ENCODE peak calls at places on chromosomes 3 and 15, in six cellular contexts. Z, X, E, H, I and A are unnamed samples.
A peak's percentile ranks its signal among the peaks of the same experiment; 100 is the strongest.

GRCh38 chr3:134485075-134485536 is 679 bp downstream of the ANAPC13 start:
- DNase-seq in X (peak; percentile 30), I (peak; percentile 46), E (no peak), Z (peak; percentile 55), H (peak; percentile 5), A (peak; percentile 50)

GRCh38 chr15:52143862-52144261 is 31.3 kb upstream of the BCL2L10 start:
- DNase-seq in Z (peak; percentile 71), X (peak; percentile 98), I (peak; percentile 62), E (no peak), H (no peak), A (no peak)

GRCh38 chr3:147410518-147411234 is 1.5 kb downstream of the ZIC1 start:
- DNase-seq in I (peak; percentile 41), H (no peak), E (peak; percentile 25), Z (peak; percentile 74), X (peak; percentile 81), A (no peak)

GRCh38 chr3:25558796-25559195 is 105.9 kb downstream of the TOP2B start:
- DNase-seq in X (no peak), H (no peak), E (no peak), Z (no peak), I (no peak), A (no peak)

GRCh38 chr3:146685050-146685814 is 80.1 kb upstream of the PLSCR5 start:
- DNase-seq in Z (no peak), X (no peak), I (no peak), E (no peak), H (no peak), A (no peak)

GRCh38 chr15:86231864-86232801 is 152.5 kb downstream of the AGBL1 start:
- DNase-seq in Z (peak; percentile 19), H (no peak), I (peak; percentile 42), E (no peak), X (peak; percentile 26), A (peak; percentile 55)

GRCh38 chr3:111096487-111097209 is 25.0 kb downstream of the NECTIN3 start:
- DNase-seq in Z (no peak), E (no peak), I (no peak), X (no peak), H (no peak), A (no peak)

GRCh38 chr3:112078125-112079083 is 7.8 kb upstream of the C3orf52 start:
- DNase-seq in H (no peak), X (no peak), I (no peak), E (no peak), Z (no peak), A (no peak)

GRCh38 chr3:66464512-66464894 is 36.3 kb downstream of the LRIG1 start:
- DNase-seq in Z (peak; percentile 77), X (peak; percentile 61), E (no peak), H (no peak), I (peak; percentile 42), A (no peak)

GRCh38 chr3:78589778-78590177 is 1178.0 kb downstream of the ROBO1 start:
- DNase-seq in E (no peak), Z (no peak), X (no peak), I (no peak), H (no peak), A (no peak)

GRCh38 chr3:60160105-60160791 is 1091.0 kb downstream of the FHIT start:
- DNase-seq in X (peak; percentile 35), H (no peak), Z (no peak), I (no peak), E (no peak), A (no peak)

GRCh38 chr3:46464326-46465195 is at the start of gene LTF:
- DNase-seq in Z (no peak), I (no peak), E (no peak), H (no peak), X (no peak), A (no peak)

GRCh38 chr3:158771577-158771976 is 30.3 kb upstream of the MFSD1 start:
- DNase-seq in I (no peak), Z (no peak), X (no peak), H (no peak), E (no peak), A (no peak)

GRCh38 chr3:184700759-184701158 is 11.1 kb downstream of the MAGEF1 start:
- DNase-seq in E (no peak), H (no peak), Z (no peak), X (no peak), I (no peak), A (no peak)

GRCh38 chr3:149209431-149209830 is 12.2 kb downstream of the CP start:
- DNase-seq in Z (no peak), X (no peak), I (no peak), H (no peak), E (no peak), A (no peak)

GRCh38 chr15:60961541-60961940 is 267.6 kb downstream of the RORA start:
- DNase-seq in I (no peak), E (no peak), Z (no peak), H (no peak), X (no peak), A (no peak)

GRCh38 chr3:112116777-112117186 is 16.3 kb downstream of the GCSAM start:
- DNase-seq in H (no peak), E (no peak), X (no peak), Z (no peak), I (no peak), A (no peak)

GRCh38 chr3:20622304-20622703 is 436.3 kb upstream of the SGO1 start:
- DNase-seq in I (peak; percentile 10), Z (peak; percentile 87), X (peak; percentile 98), H (no peak), E (no peak), A (no peak)

GRCh38 chr15:65336369-65336766 is 31.9 kb downstream of the RNU5B-1 start:
- DNase-seq in H (no peak), X (no peak), I (no peak), E (no peak), Z (no peak), A (no peak)

GRCh38 chr3:193509103-193509965 is 45.4 kb downstream of the ATP13A4 start:
- DNase-seq in E (no peak), Z (no peak), I (no peak), H (no peak), X (no peak), A (no peak)

GRCh38 chr15:37109952-37110630 is 9.7 kb upstream of the MEIS2 start:
- DNase-seq in I (peak; percentile 67), X (no peak), H (no peak), E (no peak), Z (no peak), A (no peak)

GRCh38 chr3:4656059-4656458 is 162.9 kb downstream of the ITPR1 start:
- DNase-seq in X (peak; percentile 69), Z (peak; percentile 83), H (no peak), E (peak; percentile 49), I (peak; percentile 75), A (no peak)

GRCh38 chr15:41620536-41621199 is 39.5 kb upstream of the MGA start:
- DNase-seq in E (peak; percentile 42), Z (no peak), H (no peak), X (no peak), I (no peak), A (no peak)

GRCh38 chr3:31692714-31693113 is 160.0 kb downstream of the STT3B start:
- DNase-seq in Z (no peak), I (no peak), E (no peak), H (no peak), X (no peak), A (no peak)

GRCh38 chr3:175659951-175660350 is 800.8 kb downstream of the NAALADL2 start:
- DNase-seq in E (no peak), Z (peak; percentile 26), I (peak; percentile 10), H (no peak), X (no peak), A (no peak)

GRCh38 chr15:85751731-85752421 is 42.8 kb downstream of the KLHL25 start:
- DNase-seq in X (no peak), H (no peak), I (no peak), Z (no peak), E (no peak), A (no peak)

GRCh38 chr3:41961061-41961749 is 698 bp downstream of the ULK4 start:
- DNase-seq in E (peak; percentile 39), X (peak; percentile 66), I (peak; percentile 57), Z (peak; percentile 84), H (peak; percentile 34), A (peak; percentile 55)

GRCh38 chr3:15017191-15017590 is 47.9 kb downstream of the MRPS25 start:
- DNase-seq in I (no peak), X (no peak), H (no peak), Z (no peak), E (no peak), A (no peak)

GRCh38 chr15:62835351-62835750 is 207.2 kb upstream of the TPM1 start:
- DNase-seq in Z (no peak), I (no peak), X (peak; percentile 19), E (peak; percentile 31), H (no peak), A (no peak)

GRCh38 chr15:89101302-89102191 is 13.3 kb downstream of the ABHD2 start:
- DNase-seq in I (peak; percentile 99), Z (peak; percentile 96), E (peak; percentile 86), X (peak; percentile 96), H (no peak), A (no peak)

GRCh38 chr3:76900571-76900970 is 139.3 kb upstream of the ROBO2 start:
- DNase-seq in X (no peak), E (no peak), H (no peak), I (no peak), Z (peak; percentile 1), A (no peak)

GRCh38 chr15:48811325-48811938 is 563 bp upstream of the CEP152 start:
- DNase-seq in E (no peak), Z (no peak), I (no peak), X (no peak), H (no peak), A (no peak)
- TF ChIP-seq CTCF in E (no peak), Z (no peak), I (no peak), X (peak; percentile 11), H (no peak), A (no peak)

DNA sequence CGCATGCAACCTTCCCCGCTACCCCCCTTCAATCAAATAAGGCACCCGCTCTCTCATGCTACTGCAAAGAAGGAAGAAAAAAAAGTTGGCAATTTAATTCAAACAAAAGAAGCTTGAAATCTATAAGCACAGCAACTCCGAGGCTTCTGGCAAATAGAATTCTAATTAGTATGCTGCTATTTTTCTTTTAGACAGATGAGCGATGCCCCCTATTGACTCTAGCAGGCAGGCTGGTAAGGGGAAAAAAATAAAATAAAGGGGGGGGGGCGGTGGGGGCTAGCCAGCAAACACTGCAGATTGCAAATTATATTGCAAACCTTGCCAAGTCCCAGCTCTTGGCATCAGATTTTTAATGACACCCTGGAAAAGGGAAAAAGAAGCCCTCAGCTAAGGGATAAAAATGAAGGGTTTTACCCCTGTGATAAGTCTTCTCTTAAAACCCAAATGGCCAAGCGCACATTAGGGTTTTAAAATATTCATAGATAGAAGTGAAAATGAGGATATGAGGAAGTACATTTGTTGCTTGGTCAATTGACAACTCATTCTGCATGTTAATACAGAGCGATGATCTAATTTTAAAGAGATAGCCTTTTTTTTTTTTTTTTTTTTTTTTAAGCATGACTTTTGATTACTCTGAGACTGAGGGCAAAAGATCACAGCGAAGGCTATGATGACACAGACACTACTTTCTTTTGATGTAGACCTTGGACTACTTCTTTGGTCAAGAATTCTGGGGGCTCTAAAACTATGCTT is 255.3 kb downstream of the NR2F2 start:
- DNase-seq in I (peak; percentile 14), E (no peak), X (peak; percentile 6), H (no peak), Z (peak; percentile 4), A (no peak)
- TF ChIP-seq CTCF in I (peak; percentile 26), E (no peak), X (peak; percentile 30), H (no peak), Z (peak; percentile 32), A (no peak)

GRCh38 chr3:171018151-171018935 is 8.2 kb downstream of the SLC2A2 start:
- DNase-seq in X (no peak), I (no peak), Z (peak; percentile 16), E (no peak), H (no peak), A (no peak)
- TF ChIP-seq CTCF in X (peak; percentile 28), I (peak; percentile 24), Z (peak; percentile 18), E (no peak), H (no peak), A (no peak)

GRCh38 chr3:49093853-49094767 is at the start of gene QRICH1:
- DNase-seq in X (peak; percentile 98), I (peak; percentile 98), H (peak; percentile 93), E (peak; percentile 99), Z (peak; percentile 98), A (peak; percentile 94)
- TF ChIP-seq CTCF in X (peak; percentile 74), I (peak; percentile 77), H (peak; percentile 57), E (peak; percentile 32), Z (peak; percentile 63), A (peak; percentile 27)